ENCODE peak calls at places on chromosomes 6 and 20, in four cellular contexts. R is H9, V is IMR-90, H is H1. G is an unnamed sample.

GRCh38 chr6:53912661-53913060 is 117.9 kb downstream of the LRRC1 start:
- DNase-seq in V (no peak), H (no peak), R (no peak), G (no peak)

GRCh38 chr6:167580512-167580911 is 246.2 kb upstream of the AFDN start:
- DNase-seq in H (no peak), V (no peak), R (no peak), G (no peak)

GRCh38 chr6:135922746-135923145 is 71.2 kb downstream of the PDE7B start:
- DNase-seq in V (peak), H (no peak), R (no peak), G (no peak)

GRCh38 chr20:22312744-22313346 is 271.5 kb downstream of the FOXA2 start:
- DNase-seq in R (no peak), H (peak), V (peak), G (peak)

GRCh38 chr6:169933839-169934698 is 182.6 kb downstream of the ERMARD start:
- DNase-seq in R (no peak), H (no peak), V (no peak), G (no peak)

GRCh38 chr6:160974304-160974771 is 17.2 kb upstream of the MAP3K4 start:
- DNase-seq in V (peak), H (no peak), R (no peak), G (peak)

GRCh38 chr20:43438578-43439316 is 18.9 kb upstream of the SRSF6 start:
- DNase-seq in R (no peak), V (no peak), H (no peak), G (no peak)

GRCh38 chr6:107235007-107235406 is 119.7 kb upstream of the BEND3 start:
- DNase-seq in H (no peak), V (no peak), R (no peak), G (no peak)

GRCh38 chr6:109978174-109979032 is at the start of gene GPR6:
- DNase-seq in R (peak), H (peak), V (peak), G (peak)

GRCh38 chr20:3521852-3522740 is 51.3 kb downstream of the ATRN start:
- DNase-seq in R (no peak), V (no peak), H (no peak), G (no peak)

GRCh38 chr6:92201618-92202017 is 1217.7 kb downstream of the EPHA7 start:
- DNase-seq in R (no peak), V (no peak), H (no peak), G (no peak)

GRCh38 chr20:44309763-44310663 is 989 bp downstream of the FITM2 start:
- DNase-seq in V (peak), R (no peak), H (no peak), G (peak)

GRCh38 chr20:31780839-31781238 is 38.3 kb upstream of the MYLK2 start:
- DNase-seq in H (no peak), R (no peak), V (no peak), G (no peak)

GRCh38 chr6:13431861-13432465 is 55.4 kb downstream of the GFOD1 start:
- DNase-seq in H (no peak), V (peak), R (no peak), G (peak)

GRCh38 chr6:30007132-30007764 is 53.8 kb upstream of the POLR1H start:
- DNase-seq in H (peak), V (no peak), R (peak), G (peak)

GRCh38 chr6:21780144-21780543 is 186.6 kb downstream of the SOX4 start:
- DNase-seq in H (no peak), R (no peak), V (peak), G (no peak)

GRCh38 chr20:62640870-62641748 is 1.2 kb upstream of the SLCO4A1 start:
- DNase-seq in V (no peak), H (no peak), R (no peak), G (no peak)

GRCh38 chr6:24848461-24848860 is 49.7 kb upstream of the ARMH2 start:
- DNase-seq in R (no peak), V (no peak), H (no peak), G (no peak)

GRCh38 chr6:83371428-83371827 is 59.4 kb downstream of the ME1 start:
- DNase-seq in R (no peak), H (no peak), V (peak), G (no peak)

GRCh38 chr6:166640342-166641043 is 13.4 kb upstream of the RPS6KA2 start:
- DNase-seq in R (peak), V (no peak), H (no peak), G (no peak)

GRCh38 chr20:22977047-22977785 is 57.9 kb upstream of the SSTR4 start:
- DNase-seq in V (no peak), R (no peak), H (no peak), G (no peak)

GRCh38 chr6:112343375-112343774 is 3.8 kb upstream of the RFPL4B start:
- DNase-seq in H (no peak), R (no peak), V (no peak), G (no peak)

GRCh38 chr6:43383021-43383667 is 13.7 kb upstream of the ZNF318 start:
- DNase-seq in R (no peak), H (no peak), V (peak), G (no peak)

GRCh38 chr6:128363020-128363419 is 157.4 kb downstream of the PTPRK start:
- DNase-seq in H (no peak), R (no peak), V (no peak), G (no peak)

GRCh38 chr6:79601020-79601609 is 30.0 kb upstream of the SH3BGRL2 start:
- DNase-seq in R (no peak), V (peak), H (no peak), G (no peak)

GRCh38 chr6:125749864-125750691 is 646 bp downstream of the HEY2 start:
- DNase-seq in H (no peak), R (no peak), V (no peak), G (peak)

GRCh38 chr6:32692019-32692418 is 25.6 kb upstream of the HLA-DQB1 start:
- DNase-seq in H (no peak), V (no peak), R (peak), G (peak)

GRCh38 chr20:53907968-53908751 is 162.2 kb downstream of the BCAS1 start:
- DNase-seq in R (no peak), V (no peak), H (no peak), G (no peak)

GRCh38 chr6:5125152-5126006 is 40.2 kb downstream of the PPP1R3G start:
- DNase-seq in R (no peak), V (peak), H (no peak), G (peak)

GRCh38 chr20:48283470-48284110 is 498.3 kb upstream of the SULF2 start:
- DNase-seq in R (no peak), H (no peak), V (peak), G (no peak)

GRCh38 chr6:13924146-13924948 is 405 bp upstream of the RNF182 start:
- DNase-seq in H (peak), V (peak), R (peak), G (peak)

GRCh38 chr6:133169901-133170300 is 71.3 kb upstream of the EYA4 start:
- DNase-seq in R (no peak), H (no peak), V (no peak), G (no peak)

GRCh38 chr6:133171989-133172604 is 69.1 kb upstream of the EYA4 start:
- DNase-seq in H (no peak), R (no peak), V (no peak), G (no peak)

GRCh38 chr6:133170602-133171001 is 70.6 kb upstream of the EYA4 start:
- DNase-seq in V (peak), R (no peak), H (no peak), G (peak)

GRCh38 chr6:133165235-133165634 is 75.9 kb upstream of the EYA4 start:
- DNase-seq in R (no peak), V (peak), H (no peak), G (no peak)

DNA sequence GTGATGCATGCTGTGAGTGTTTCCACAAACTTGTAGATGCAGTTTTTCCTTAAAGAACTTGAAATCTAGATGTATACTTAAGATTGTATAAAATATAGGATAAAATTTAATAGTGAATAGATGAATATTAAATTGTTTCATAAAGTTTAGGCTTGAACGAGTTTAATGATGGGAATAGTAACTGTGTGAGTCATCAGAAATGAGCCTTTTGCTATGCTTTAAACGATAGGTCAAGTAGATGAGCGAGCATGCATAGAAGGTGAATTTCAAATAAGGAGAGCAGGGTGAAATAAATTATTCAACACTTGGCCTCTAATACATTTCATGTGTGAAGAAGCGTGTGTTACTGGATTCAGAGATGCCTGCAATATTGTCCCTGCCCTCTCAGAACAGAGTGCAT is 74.5 kb upstream of the EYA4 start:
- DNase-seq in R (no peak), H (no peak), V (peak), G (no peak)
- H3K23ac ChIP-seq in R (no peak), H (no peak), V (no peak), G (no peak)

DNA sequence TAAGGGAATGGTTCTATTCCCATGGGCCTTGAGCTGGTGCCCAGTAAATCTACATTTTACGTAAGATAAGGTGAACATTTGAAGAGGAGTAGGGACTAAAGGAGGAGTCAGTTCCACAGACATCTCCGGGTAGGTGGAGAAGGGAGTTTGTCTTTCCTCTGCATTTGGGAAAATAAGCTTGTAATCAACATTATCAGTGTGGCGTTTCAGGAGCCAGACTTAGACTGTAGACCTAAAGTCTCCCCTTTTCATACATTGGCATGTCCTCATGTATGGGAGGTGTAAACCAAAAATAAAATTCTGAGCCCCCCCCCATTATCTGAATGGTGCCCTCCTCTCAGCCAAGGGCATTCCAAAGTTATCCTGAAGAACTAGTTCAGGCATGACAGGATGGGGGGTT is 40.2 kb downstream of the NINL start:
- DNase-seq in V (no peak), H (no peak), R (no peak), G (no peak)
- H4K5ac ChIP-seq in V (no peak), H (no peak), R (no peak), G (no peak)

GRCh38 chr6:15661815-15662245 is 998 bp downstream of the DTNBP1 start:
- DNase-seq in R (no peak), H (no peak), V (no peak), G (no peak)
- H3K4ac ChIP-seq in R (no peak), H (no peak), V (peak), G (no peak)

GRCh38 chr6:37679539-37680476 is 17.9 kb downstream of the MDGA1 start:
- DNase-seq in V (no peak), H (no peak), R (no peak), G (peak)
- H3K23ac ChIP-seq in V (no peak), H (no peak), R (no peak), G (peak)

DNA sequence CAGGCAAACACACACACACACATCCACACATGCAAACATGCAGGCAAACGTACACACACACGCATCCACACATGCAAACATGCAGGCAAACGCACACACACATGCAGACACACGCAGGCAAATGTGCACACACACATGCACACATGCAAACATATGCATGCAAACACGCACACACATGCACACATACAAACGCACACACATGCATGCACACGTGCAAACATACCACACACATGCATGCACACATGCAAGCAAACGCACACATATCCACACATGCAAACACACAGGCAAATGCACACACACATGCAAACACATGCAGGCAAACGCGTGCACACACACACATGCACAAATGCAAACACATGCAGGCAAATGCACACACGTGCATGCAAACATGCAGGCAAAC is 46.9 kb upstream of the RIN2 start:
- DNase-seq in V (no peak), R (no peak), H (no peak), G (no peak)
- H4K5ac ChIP-seq in V (no peak), R (no peak), H (no peak), G (no peak)

GRCh38 chr6:63573899-63574553 is 1.7 kb downstream of the LOC128125822 start:
- DNase-seq in H (no peak), R (peak), V (peak), G (peak)

GRCh38 chr6:63572733-63573139 is 456 bp downstream of the LOC128125822 start:
- DNase-seq in H (peak), R (no peak), V (no peak), G (no peak)

GRCh38 chr6:63571883-63572732 is at the start of the genes LOC128125822 and PTP4A1:
- DNase-seq in R (peak), V (peak), H (peak), G (peak)

GRCh38 chr6:63574554-63574900 is 2.2 kb downstream of the LOC128125822 start:
- DNase-seq in V (no peak), H (no peak), R (no peak), G (no peak)

DNA sequence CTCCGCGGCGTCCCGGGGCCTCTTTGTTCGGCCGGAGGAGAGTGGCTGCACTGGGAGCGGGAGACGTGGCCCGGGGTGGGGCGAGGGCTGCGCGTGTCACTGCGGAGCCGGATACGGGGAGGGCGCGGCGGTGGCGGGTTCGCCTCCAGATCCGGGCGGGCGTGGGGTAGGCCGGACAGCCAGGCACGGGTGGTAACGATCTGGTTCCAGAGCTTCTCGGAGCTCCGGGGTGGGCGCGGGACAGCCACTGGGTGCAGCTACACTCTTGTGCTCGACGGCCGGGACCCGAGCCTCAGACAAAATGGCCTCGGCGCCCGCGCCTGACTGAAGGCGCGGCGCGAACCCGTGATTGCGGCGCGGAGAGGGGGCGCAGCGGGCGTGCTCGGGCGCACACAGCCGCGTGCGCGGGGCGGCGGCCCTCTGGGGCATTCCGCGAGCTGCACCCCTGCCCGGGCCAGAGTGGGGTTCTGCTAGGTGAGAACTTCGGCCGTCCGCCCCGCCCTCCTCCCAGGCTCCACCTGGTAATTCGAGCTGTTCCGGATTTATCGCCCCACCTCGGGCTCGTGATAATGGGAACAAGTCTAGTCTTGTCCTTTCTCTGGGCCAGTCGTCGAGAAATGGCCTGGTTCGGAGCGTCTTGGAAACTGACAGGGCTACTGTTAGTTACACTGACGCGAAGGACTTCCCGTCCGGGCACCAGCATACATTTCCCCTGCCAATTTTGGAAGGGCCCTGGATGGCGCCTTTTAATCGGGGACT is 1.0 kb downstream of the LOC128125822 start:
- DNase-seq in V (peak), R (peak), H (peak), G (peak)
- H3K4ac ChIP-seq in V (peak), R (peak), H (peak), G (peak)

GRCh38 chr6:157520117-157520406 is 139.1 kb downstream of the ZDHHC14 start:
- DNase-seq in H (no peak), V (no peak), R (no peak), G (no peak)

GRCh38 chr6:157520986-157521664 is 140.1 kb downstream of the ZDHHC14 start:
- DNase-seq in V (no peak), H (no peak), R (no peak), G (no peak)

GRCh38 chr6:157518399-157519250 is 137.6 kb downstream of the ZDHHC14 start:
- DNase-seq in H (no peak), R (no peak), V (peak), G (peak)

GRCh38 chr6:157517601-157518359 is 136.8 kb downstream of the ZDHHC14 start:
- DNase-seq in H (no peak), R (no peak), V (no peak), G (no peak)

DNA sequence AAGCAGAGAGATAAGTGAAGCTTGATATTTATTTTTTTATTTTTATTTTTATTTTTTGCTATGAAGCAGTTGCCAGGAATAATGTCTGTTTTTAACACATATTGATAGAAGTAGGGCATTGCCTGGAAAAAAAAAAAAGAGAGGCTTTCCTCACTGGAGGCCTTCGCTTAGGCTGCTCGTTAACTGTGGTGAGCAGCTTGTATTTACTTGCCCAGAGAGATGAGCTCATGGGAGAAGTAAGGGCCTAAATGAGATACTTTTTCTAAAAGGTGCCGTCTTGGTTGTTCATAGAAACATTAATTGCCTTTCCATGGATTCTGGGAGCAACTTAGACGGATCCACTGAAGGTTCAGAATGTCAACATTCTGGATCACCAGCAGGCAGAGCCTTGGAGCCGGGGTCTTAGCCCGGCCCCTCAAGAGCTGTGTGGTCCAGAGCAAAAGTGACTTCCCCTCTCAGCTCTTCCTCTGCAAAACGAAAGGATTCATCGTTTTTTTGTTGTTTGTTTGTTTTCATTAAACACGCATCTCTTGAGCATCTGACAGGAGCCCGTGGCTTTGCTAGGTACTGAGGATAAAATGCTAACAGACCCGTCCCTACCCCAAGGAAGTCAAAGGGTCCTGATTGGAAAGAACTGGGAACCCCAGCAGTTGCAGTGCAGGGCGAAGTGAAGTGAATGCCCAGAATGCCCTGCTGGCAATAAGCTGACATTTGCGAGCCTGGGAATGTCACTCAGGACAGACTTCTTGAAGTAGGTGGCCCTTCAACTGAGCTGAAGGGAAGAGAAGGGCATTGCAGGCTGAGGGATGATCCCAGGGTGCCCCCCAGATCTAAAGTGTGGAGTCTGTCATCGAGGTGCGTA is 138.5 kb downstream of the ZDHHC14 start:
- DNase-seq in R (no peak), V (no peak), H (no peak), G (no peak)
- H3K23ac ChIP-seq in R (no peak), V (no peak), H (no peak), G (no peak)

GRCh38 chr6:40341726-40342125 is 245.4 kb downstream of the LRFN2 start:
- DNase-seq in V (no peak), R (peak), H (no peak), G (no peak)
- H4K5ac ChIP-seq in V (no peak), R (no peak), H (no peak), G (no peak)

DNA sequence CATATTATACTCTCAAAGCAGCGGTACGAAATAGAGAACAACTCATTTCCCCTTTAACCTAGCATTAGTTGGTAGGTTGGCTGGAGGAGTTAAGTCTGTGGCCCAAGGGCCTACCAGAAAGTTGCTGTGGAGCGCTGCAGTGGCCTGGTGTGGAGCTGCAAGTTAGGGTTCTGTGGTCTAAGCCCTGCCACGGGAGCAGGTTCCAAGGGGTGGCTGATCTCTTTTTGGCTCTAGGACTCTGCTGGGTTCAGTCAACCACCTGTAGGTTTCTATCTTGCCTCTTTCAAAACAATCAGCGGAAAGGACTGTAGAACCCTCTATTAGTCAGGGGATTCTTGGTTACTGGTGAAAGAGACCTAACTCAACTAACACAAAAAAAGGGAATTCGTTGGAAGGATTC is 54.5 kb upstream of the TULP4 start:
- DNase-seq in V (no peak), H (no peak), R (no peak), G (no peak)
- H3K4ac ChIP-seq in V (no peak), H (no peak), R (no peak), G (no peak)

DNA sequence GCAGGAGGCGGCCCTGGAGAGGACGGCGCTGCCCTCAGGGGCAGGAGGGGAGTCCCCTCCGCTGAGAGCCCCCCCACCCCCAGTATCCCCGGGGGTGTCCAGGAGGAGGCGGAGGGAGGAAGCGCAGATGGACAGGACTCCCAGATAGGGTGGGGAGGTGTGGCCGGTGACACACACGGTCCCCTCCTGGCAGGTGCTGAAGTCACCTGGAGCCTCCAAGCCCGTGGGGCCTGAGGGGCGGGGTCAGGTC is 1.4 kb downstream of the STMN3 start:
- DNase-seq in R (no peak), V (no peak), H (no peak), G (no peak)
- H3K23ac ChIP-seq in R (no peak), V (no peak), H (no peak), G (no peak)

G was measured in mesendoderm.